ENCODE peak calls at places on chromosomes 16 and 17, in four cellular contexts. One of them, this sample, is unnamed.

GRCh38 chr17:80511222-80512180 is 33.1 kb upstream of the RPTOR start:
- DNase-seq in M059J: no peak
- DNase-seq in NB4: no peak
- DNase-seq in neural crest cell: no peak
- DNase-seq in this sample: no peak

GRCh38 chr17:36943250-36944220 is 5.2 kb upstream of the AATF start:
- DNase-seq in M059J: no peak
- DNase-seq in NB4: no peak
- DNase-seq in neural crest cell: no peak
- DNase-seq in this sample: no peak

GRCh38 chr16:87636050-87636684 is 33.9 kb downstream of the JPH3 start:
- DNase-seq in M059J: peak
- DNase-seq in NB4: peak
- DNase-seq in neural crest cell: peak
- DNase-seq in this sample: peak

GRCh38 chr17:67546578-67547527 is 169.8 kb downstream of the PITPNC1 start:
- DNase-seq in M059J: no peak
- DNase-seq in NB4: no peak
- DNase-seq in neural crest cell: no peak
- DNase-seq in this sample: no peak

GRCh38 chr17:60060474-60060873 is 18.2 kb downstream of the HEATR6 start:
- DNase-seq in M059J: no peak
- DNase-seq in NB4: no peak
- DNase-seq in neural crest cell: no peak
- DNase-seq in this sample: no peak

GRCh38 chr16:66485361-66485760 is 58.3 kb downstream of the BEAN1 start:
- DNase-seq in M059J: no peak
- DNase-seq in NB4: no peak
- DNase-seq in neural crest cell: no peak
- DNase-seq in this sample: no peak

GRCh38 chr17:80504671-80505413 is 28.4 kb upstream of the NPTX1 start:
- DNase-seq in M059J: peak
- DNase-seq in NB4: no peak
- DNase-seq in neural crest cell: no peak
- DNase-seq in this sample: no peak

GRCh38 chr17:47733047-47733413 is at the start of gene TBX21:
- DNase-seq in M059J: peak
- DNase-seq in NB4: peak
- DNase-seq in neural crest cell: peak
- DNase-seq in this sample: no peak

GRCh38 chr17:50920891-50921595 is 54.9 kb upstream of the TOB1 start:
- DNase-seq in M059J: no peak
- DNase-seq in NB4: no peak
- DNase-seq in neural crest cell: no peak
- DNase-seq in this sample: no peak

GRCh38 chr17:6755731-6756184 is at the start of gene XAF1:
- DNase-seq in M059J: peak
- DNase-seq in NB4: peak
- DNase-seq in neural crest cell: no peak
- DNase-seq in this sample: no peak

GRCh38 chr16:23013484-23013883 is 135.8 kb downstream of the USP31 start:
- DNase-seq in M059J: peak
- DNase-seq in NB4: peak
- DNase-seq in neural crest cell: no peak
- DNase-seq in this sample: peak

GRCh38 chr16:54048994-54049929 is 237.3 kb downstream of the IRX3 start:
- DNase-seq in M059J: no peak
- DNase-seq in NB4: peak
- DNase-seq in neural crest cell: peak
- DNase-seq in this sample: peak

GRCh38 chr17:76353004-76353598 is 615 bp downstream of the PRPSAP1 start:
- DNase-seq in M059J: peak
- DNase-seq in NB4: no peak
- DNase-seq in neural crest cell: no peak
- DNase-seq in this sample: no peak

GRCh38 chr16:30185683-30186421 is 2.5 kb downstream of the CORO1A start:
- DNase-seq in M059J: no peak
- DNase-seq in NB4: peak
- DNase-seq in neural crest cell: no peak
- DNase-seq in this sample: no peak

GRCh38 chr16:74601131-74601871 is 5.6 kb downstream of the GLG1 start:
- DNase-seq in M059J: no peak
- DNase-seq in NB4: peak
- DNase-seq in neural crest cell: no peak
- DNase-seq in this sample: no peak

GRCh38 chr17:48738424-48738802 is 9.9 kb upstream of the HOXB13 start:
- DNase-seq in M059J: no peak
- DNase-seq in NB4: no peak
- DNase-seq in neural crest cell: no peak
- DNase-seq in this sample: no peak

GRCh38 chr17:49218941-49219913 is 8.7 kb downstream of the ABI3 start:
- DNase-seq in M059J: no peak
- DNase-seq in NB4: peak
- DNase-seq in neural crest cell: no peak
- DNase-seq in this sample: no peak

GRCh38 chr16:1108299-1109252 is 12.5 kb upstream of the C1QTNF8 start:
- DNase-seq in M059J: peak
- DNase-seq in NB4: no peak
- DNase-seq in neural crest cell: no peak
- DNase-seq in this sample: no peak

GRCh38 chr17:17824119-17824779 is 12.5 kb downstream of the SREBF1 start:
- DNase-seq in M059J: no peak
- DNase-seq in NB4: no peak
- DNase-seq in neural crest cell: no peak
- DNase-seq in this sample: no peak

GRCh38 chr16:15055141-15056053 is 477 bp downstream of the NTAN1 start:
- DNase-seq in M059J: peak
- DNase-seq in NB4: peak
- DNase-seq in neural crest cell: peak
- DNase-seq in this sample: peak

GRCh38 chr16:15950167-15950854 is 895 bp downstream of the ABCC1 start:
- DNase-seq in M059J: peak
- DNase-seq in NB4: peak
- DNase-seq in neural crest cell: peak
- DNase-seq in this sample: no peak

GRCh38 chr17:77400445-77400870 is 259.7 kb downstream of the SEC14L1 start:
- DNase-seq in M059J: no peak
- DNase-seq in NB4: peak
- DNase-seq in neural crest cell: no peak
- DNase-seq in this sample: no peak

GRCh38 chr17:21089145-21089544 is 37.6 kb upstream of the DHRS7B start:
- DNase-seq in M059J: peak
- DNase-seq in NB4: no peak
- DNase-seq in neural crest cell: no peak
- DNase-seq in this sample: no peak

GRCh38 chr17:20066253-20066652 is 57.1 kb downstream of the SPECC1 start:
- DNase-seq in M059J: peak
- DNase-seq in NB4: no peak
- DNase-seq in neural crest cell: no peak
- DNase-seq in this sample: no peak